ENCODE peak calls at places on chromosomes 11 and 22, in four cellular contexts. Q, S, W and F are unnamed samples.

GRCh38 chr11:57903441-57904123 is 120.1 kb upstream of the OR9Q1 start:
- DNase-seq in Q (peak), S (no peak), W (no peak), F (peak)

GRCh38 chr11:37050311-37050710 is 452.3 kb upstream of the RAG2 start:
- DNase-seq in Q (no peak), S (no peak), W (no peak), F (no peak)

GRCh38 chr11:81915045-81915444 is 818.6 kb downstream of the FAM181B start:
- DNase-seq in Q (no peak), S (no peak), W (no peak), F (no peak)

GRCh38 chr11:73140213-73141030 is 1.7 kb downstream of the FCHSD2 start:
- DNase-seq in Q (no peak), S (no peak), W (no peak), F (no peak)

GRCh38 chr11:33160147-33160546 is 1.1 kb downstream of the CSTF3 start:
- DNase-seq in Q (no peak), S (no peak), W (no peak), F (no peak)

GRCh38 chr11:28627690-28628255 is 519.6 kb downstream of the METTL15 start:
- DNase-seq in Q (no peak), S (no peak), W (no peak), F (no peak)

GRCh38 chr11:61429346-61429690 is 457 bp downstream of the CPSF7 start:
- DNase-seq in Q (peak), S (peak), W (peak), F (peak)

GRCh38 chr22:34760276-34761008 is 305.5 kb upstream of the ISX start:
- DNase-seq in Q (no peak), S (no peak), W (no peak), F (no peak)

GRCh38 chr11:114563077-114563476 is 3.4 kb upstream of the NXPE1 start:
- DNase-seq in Q (no peak), S (no peak), W (no peak), F (no peak)

GRCh38 chr11:57399928-57400578 is 9.6 kb upstream of the PRG2 start:
- DNase-seq in Q (no peak), S (no peak), W (no peak), F (no peak)

GRCh38 chr22:38973289-38974169 is 8.6 kb upstream of the APOBEC3B start:
- DNase-seq in Q (peak), S (no peak), W (peak), F (peak)

GRCh38 chr11:121578216-121579063 is 125.7 kb upstream of the SORL1-AS1 start:
- DNase-seq in Q (no peak), S (no peak), W (no peak), F (no peak)

GRCh38 chr22:50399751-50400331 is 56.7 kb downstream of the PPP6R2 start:
- DNase-seq in Q (peak), S (no peak), W (peak), F (no peak)

GRCh38 chr11:43951231-43951630 is 8.8 kb downstream of the C11orf96 start:
- DNase-seq in Q (no peak), S (no peak), W (no peak), F (no peak)

GRCh38 chr22:46010951-46011626 is 34.1 kb upstream of the WNT7B start:
- DNase-seq in Q (no peak), S (peak), W (no peak), F (no peak)

GRCh38 chr22:37186228-37186996 is 1.6 kb downstream of the C1QTNF6 start:
- DNase-seq in Q (no peak), S (peak), W (no peak), F (peak)

GRCh38 chr11:82902086-82902485 is 550 bp downstream of the DDIAS start:
- DNase-seq in Q (no peak), S (no peak), W (no peak), F (no peak)

GRCh38 chr22:31055322-31056159 is 25.6 kb upstream of the SMTN start:
- DNase-seq in Q (peak), S (peak), W (no peak), F (no peak)

GRCh38 chr11:13126430-13126829 is 117.3 kb downstream of the RASSF10 start:
- DNase-seq in Q (no peak), S (no peak), W (no peak), F (no peak)

GRCh38 chr11:65357856-65358356 is 3.4 kb downstream of the TIGD3 start:
- DNase-seq in Q (no peak), S (no peak), W (no peak), F (no peak)

GRCh38 chr11:104127828-104128227 is 36.1 kb downstream of the PDGFD start:
- DNase-seq in Q (no peak), S (no peak), W (no peak), F (no peak)

GRCh38 chr11:120225372-120225909 is 14.5 kb upstream of the POU2F3 start:
- DNase-seq in Q (no peak), S (peak), W (no peak), F (no peak)

GRCh38 chr11:26730711-26731460 is 9.0 kb upstream of the SLC5A12 start:
- DNase-seq in Q (no peak), S (no peak), W (no peak), F (no peak)

GRCh38 chr11:123100378-123101085 is 38.6 kb upstream of the HSPA8 start:
- DNase-seq in Q (no peak), S (peak), W (no peak), F (no peak)

GRCh38 chr22:31488346-31488883 is 1.2 kb downstream of the EIF4ENIF1 start:
- DNase-seq in Q (no peak), S (no peak), W (no peak), F (no peak)

GRCh38 chr22:43390166-43390565 is 21.6 kb upstream of the MPPED1 start:
- DNase-seq in Q (no peak), S (no peak), W (no peak), F (no peak)

GRCh38 chr11:111982019-111982464 is 43.2 kb upstream of the DLAT start:
- DNase-seq in Q (peak), S (no peak), W (peak), F (peak)

GRCh38 chr11:102144357-102145342 is 34.4 kb downstream of the YAP1 start:
- DNase-seq in Q (peak), S (no peak), W (no peak), F (no peak)

GRCh38 chr22:34914871-34915270 is 151.1 kb upstream of the ISX start:
- DNase-seq in Q (no peak), S (no peak), W (no peak), F (no peak)

DNA sequence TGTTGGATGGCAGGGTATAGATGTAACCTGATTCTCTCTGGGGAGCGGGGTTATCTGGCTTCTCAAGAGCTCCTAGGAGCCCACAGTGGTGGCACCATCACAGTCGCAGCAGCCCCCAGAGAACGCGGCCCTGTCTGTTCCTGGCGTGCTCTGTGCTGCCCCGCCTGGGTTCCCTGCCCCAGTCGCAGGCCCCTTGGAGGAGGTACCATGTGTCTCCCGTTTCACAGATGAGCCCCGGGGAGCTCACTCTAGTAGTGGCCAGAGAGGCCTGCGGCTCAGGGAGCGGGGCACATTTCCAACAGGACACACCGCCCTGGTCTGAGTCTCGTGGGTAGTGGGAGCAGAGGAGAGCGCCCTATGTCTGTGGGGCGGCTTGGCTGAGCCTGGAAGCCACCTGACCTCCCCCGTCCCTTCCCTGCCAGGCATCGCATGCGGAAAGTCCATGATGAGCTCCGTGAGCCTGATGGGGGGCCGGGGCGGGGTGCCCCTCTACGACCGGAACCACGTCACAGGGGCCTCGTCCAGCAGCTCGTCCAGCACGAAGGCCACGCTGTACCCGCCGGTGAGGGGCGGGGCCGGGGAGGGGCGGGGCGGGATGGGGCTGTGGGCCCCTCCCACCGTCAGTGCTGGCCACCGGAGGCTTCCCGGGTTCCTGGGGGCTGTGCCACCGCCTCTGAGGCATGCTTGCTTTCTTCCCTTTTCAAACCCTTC is 21.0 kb upstream of the PPP6R3 start:
- DNase-seq in Q (no peak), S (peak), W (no peak), F (no peak)
- TF ChIP-seq POLR2AphosphoS5 in Q (no peak), S (no peak), W (no peak), F (no peak)

GRCh38 chr11:47564933-47565339 is 463 bp upstream of the PTPMT1 start:
- DNase-seq in Q (no peak), S (no peak), W (no peak), F (no peak)
- TF ChIP-seq POLR2AphosphoS5 in Q (no peak), S (no peak), W (no peak), F (no peak)

DNA sequence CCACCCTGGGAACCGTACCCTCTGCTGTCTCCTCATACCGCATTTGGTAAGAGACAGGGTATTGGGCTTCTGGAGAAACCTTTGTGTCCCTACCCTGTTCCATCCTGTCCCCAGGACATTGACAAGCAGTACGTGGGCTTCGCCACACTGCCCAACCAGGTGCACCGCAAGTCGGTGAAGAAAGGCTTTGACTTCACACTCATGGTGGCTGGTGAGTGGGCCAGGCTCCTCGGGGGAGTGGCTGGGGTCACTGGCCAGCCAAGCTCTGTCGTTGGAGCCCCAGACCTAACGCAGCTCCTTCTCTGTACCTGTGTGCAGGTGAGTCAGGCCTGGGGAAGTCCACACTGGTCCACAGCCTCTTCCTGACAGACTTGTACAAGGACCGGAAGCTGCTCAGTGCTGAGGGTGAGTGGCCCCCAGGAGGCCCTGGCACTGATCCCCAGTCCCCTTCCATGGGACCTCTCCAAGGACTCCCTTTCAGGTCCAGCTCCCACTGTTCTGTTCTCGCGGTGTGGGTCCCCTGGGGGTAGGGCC is 3.8 kb upstream of the GP1BB start:
- DNase-seq in Q (no peak), S (no peak), W (no peak), F (no peak)
- TF ChIP-seq POLR2AphosphoS5 in Q (no peak), S (no peak), W (no peak), F (no peak)

GRCh38 chr11:75562836-75563484 is 907 bp downstream of the SERPINH1 start:
- DNase-seq in Q (peak), S (no peak), W (no peak), F (no peak)
- TF ChIP-seq POLR2AphosphoS5 in Q (no peak), S (no peak), W (peak), F (no peak)

GRCh38 chr11:128195057-128195751 is 392.2 kb downstream of the ETS1 start:
- DNase-seq in Q (no peak), S (no peak), W (no peak), F (peak)
- TF ChIP-seq POLR2AphosphoS5 in Q (no peak), S (no peak), W (no peak), F (no peak)

DNA sequence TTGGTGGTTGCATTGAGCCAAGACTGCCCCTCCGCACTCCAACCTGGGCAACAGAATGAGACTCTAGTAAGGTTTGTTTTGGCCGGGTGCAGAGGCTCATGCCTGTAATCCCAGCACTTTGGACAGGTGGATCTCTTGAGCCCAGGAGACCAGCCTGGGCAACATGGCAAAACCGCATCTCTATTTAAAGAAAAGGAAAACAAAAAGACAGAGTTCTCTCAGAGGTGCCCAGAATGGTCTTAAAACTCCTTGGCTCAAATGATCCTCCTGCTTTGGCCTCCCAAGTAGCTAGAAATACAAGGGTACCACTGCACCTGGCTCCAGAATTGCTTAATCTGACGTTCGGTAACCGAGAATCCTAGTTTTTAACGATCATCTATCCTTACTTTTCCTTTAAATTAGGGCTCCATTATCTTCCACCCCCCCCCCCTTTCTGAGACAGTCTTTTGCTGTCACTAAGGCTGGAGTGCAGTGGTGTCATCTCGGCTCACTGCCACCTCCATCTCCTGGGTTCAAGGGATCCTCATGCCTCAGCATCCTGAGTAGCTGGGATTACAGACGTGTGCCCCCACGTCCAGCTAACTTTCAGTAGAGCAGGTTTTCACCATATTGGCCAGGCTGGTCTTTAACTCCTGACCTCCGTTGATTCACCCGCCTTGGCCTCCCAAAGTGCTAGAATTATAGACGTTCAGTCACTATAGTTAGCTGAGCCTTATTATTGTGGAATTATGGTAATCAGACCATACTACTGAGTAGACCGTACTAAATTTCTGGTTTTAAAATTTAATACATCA is 1.7 kb downstream of the RPS25 start:
- DNase-seq in Q (no peak), S (no peak), W (no peak), F (no peak)
- TF ChIP-seq POLR2AphosphoS5 in Q (no peak), S (no peak), W (peak), F (peak)

GRCh38 chr11:130106381-130106780 is 36.7 kb downstream of the APLP2 start:
- DNase-seq in Q (no peak), S (no peak), W (no peak), F (no peak)

GRCh38 chr11:130099356-130099755 is 29.7 kb downstream of the APLP2 start:
- DNase-seq in Q (no peak), S (no peak), W (no peak), F (no peak)

GRCh38 chr11:130102457-130103249 is 33.0 kb downstream of the APLP2 start:
- DNase-seq in Q (no peak), S (no peak), W (no peak), F (no peak)

GRCh38 chr11:130101661-130102060 is 32.0 kb downstream of the APLP2 start:
- DNase-seq in Q (no peak), S (no peak), W (no peak), F (no peak)

GRCh38 chr11:130103296-130103814 is 33.7 kb downstream of the APLP2 start:
- DNase-seq in Q (no peak), S (no peak), W (no peak), F (no peak)
- TF ChIP-seq POLR2AphosphoS5 in Q (no peak), S (no peak), W (no peak), F (no peak)